ENCODE peak calls at places on chromosomes 13 and 19, in nine cellular contexts. H is stimulated activated naive CD8-positive, alpha-beta T cell treated with anti-CD3 and anti-CD28 coated beads, Interleukin-15, Interleukin-2, amounts not matched to agents 100 U/mL and 50 U/mL, for 24 hours; M is neural crest cell; S is cardiac muscle cell; R is stimulated activated CD4-positive, alpha-beta T cell treated with anti-CD3 and anti-CD28 coated beads, Interleukin-1b, Interleukin-23, amount 100 ng/mL, for 48 hours; W is HTR-8/SVneo; Z is GM04503; J is iris pigment epithelial cell; B is tibial artery. O is an unnamed sample.

GRCh38 chr13:36357692-36358091 is 11.5 kb upstream of the SPART start:
- DNase-seq in H (no peak), M (no peak), S (peak; percentile 59), R (no peak), W (no peak), Z (no peak), J (no peak), B (peak; percentile 68), O (no peak)

GRCh38 chr19:29528946-29529645 is 3.3 kb downstream of the VSTM2B start:
- DNase-seq in H (no peak), M (no peak), S (no peak), R (no peak), W (no peak), Z (no peak), J (no peak), B (no peak), O (no peak)

GRCh38 chr19:6272913-6273600 is 6.7 kb downstream of the MLLT1 start:
- DNase-seq in H (no peak), M (no peak), S (no peak), R (no peak), W (no peak), Z (no peak), J (no peak), B (no peak), O (peak; percentile 17)

GRCh38 chr19:50162988-50163387 is at the start of gene IZUMO2:
- DNase-seq in H (no peak), M (no peak), S (no peak), R (no peak), W (no peak), Z (no peak), J (no peak), B (no peak), O (no peak)

GRCh38 chr19:5049561-5049960 is 80.6 kb downstream of the KDM4B start:
- DNase-seq in H (no peak), M (no peak), S (no peak), R (no peak), W (no peak), Z (no peak), J (no peak), B (no peak), O (no peak)

GRCh38 chr19:4678881-4679379 is 8.8 kb upstream of the MYDGF start:
- DNase-seq in H (peak; percentile 27), M (no peak), S (no peak), R (peak; percentile 33), W (no peak), Z (no peak), J (peak; percentile 31), B (no peak), O (peak; percentile 94)

GRCh38 chr13:40613192-40613818 is 53.1 kb downstream of the FOXO1 start:
- DNase-seq in H (peak; percentile 53), M (no peak), S (no peak), R (peak; percentile 59), W (no peak), Z (no peak), J (no peak), B (no peak), O (peak; percentile 23)

GRCh38 chr13:23608704-23609413 is 38.6 kb downstream of the TNFRSF19 start:
- DNase-seq in H (no peak), M (no peak), S (peak; percentile 33), R (no peak), W (no peak), Z (no peak), J (peak; percentile 37), B (peak; percentile 55), O (no peak)

GRCh38 chr13:96994030-96994848 is at the start of gene OXGR1:
- DNase-seq in H (no peak), M (peak; percentile 12), S (no peak), R (no peak), W (no peak), Z (no peak), J (no peak), B (no peak), O (peak; percentile 40)

GRCh38 chr19:35935911-35936737 is at the start of gene LRFN3:
- DNase-seq in H (peak; percentile 67), M (peak; percentile 66), S (peak; percentile 81), R (peak; percentile 54), W (peak; percentile 74), Z (no peak), J (peak; percentile 75), B (peak; percentile 66), O (peak; percentile 82)

GRCh38 chr19:19871932-19872331 is 6.2 kb downstream of the ZNF253 start:
- DNase-seq in H (no peak), M (no peak), S (no peak), R (peak; percentile 2), W (no peak), Z (no peak), J (no peak), B (no peak), O (no peak)

GRCh38 chr19:33089061-33089460 is 8.1 kb downstream of the GPATCH1 start:
- DNase-seq in H (no peak), M (no peak), S (no peak), R (no peak), W (no peak), Z (no peak), J (no peak), B (no peak), O (no peak)

GRCh38 chr19:15216363-15216762 is 15.6 kb upstream of the NOTCH3 start:
- DNase-seq in H (no peak), M (no peak), S (no peak), R (no peak), W (no peak), Z (no peak), J (no peak), B (no peak), O (no peak)

GRCh38 chr19:13029893-13030292 is 34.6 kb downstream of the NFIX start:
- DNase-seq in H (no peak), M (no peak), S (no peak), R (no peak), W (no peak), Z (no peak), J (no peak), B (no peak), O (no peak)

GRCh38 chr13:51267581-51267980 is 45.4 kb downstream of the FAM124A start:
- DNase-seq in H (no peak), M (no peak), S (no peak), R (no peak), W (no peak), Z (no peak), J (no peak), B (no peak), O (no peak)

GRCh38 chr13:73578251-73578875 is 519.6 kb downstream of the KLF5 start:
- DNase-seq in H (no peak), M (no peak), S (peak; percentile 47), R (no peak), W (no peak), Z (no peak), J (peak; percentile 51), B (no peak), O (no peak)

GRCh38 chr13:40585911-40586471 is 80.5 kb downstream of the FOXO1 start:
- DNase-seq in H (no peak), M (no peak), S (peak; percentile 35), R (no peak), W (no peak), Z (no peak), J (no peak), B (no peak), O (no peak)

GRCh38 chr13:41916173-41916954 is 44.5 kb downstream of the VWA8 start:
- DNase-seq in H (no peak), M (no peak), S (peak; percentile 82), R (no peak), W (peak; percentile 31), Z (no peak), J (peak; percentile 93), B (no peak), O (no peak)

GRCh38 chr13:38685974-38686571 is 804 bp upstream of the FREM2 start:
- DNase-seq in H (no peak), M (no peak), S (peak; percentile 15), R (no peak), W (peak; percentile 1), Z (no peak), J (no peak), B (no peak), O (peak; percentile 52)

GRCh38 chr13:29771247-29771646 is 79.2 kb downstream of the UBL3 start:
- DNase-seq in H (no peak), M (no peak), S (peak; percentile 57), R (no peak), W (no peak), Z (no peak), J (peak; percentile 43), B (no peak), O (no peak)

GRCh38 chr19:17455308-17455707 is 5.4 kb downstream of the NXNL1 start:
- DNase-seq in H (no peak), M (no peak), S (no peak), R (no peak), W (no peak), Z (no peak), J (no peak), B (no peak), O (no peak)

GRCh38 chr19:55259540-55260210 is 858 bp upstream of the PPP6R1 start:
- DNase-seq in H (no peak), M (peak; percentile 23), S (no peak), R (no peak), W (no peak), Z (no peak), J (peak; percentile 16), B (no peak), O (no peak)

GRCh38 chr13:113021811-113022210 is 52.8 kb downstream of the MCF2L start:
- DNase-seq in H (no peak), M (no peak), S (no peak), R (no peak), W (no peak), Z (no peak), J (no peak), B (no peak), O (no peak)

GRCh38 chr19:35431147-35431807 is 16.8 kb upstream of the FFAR2 start:
- DNase-seq in H (no peak), M (no peak), S (peak; percentile 45), R (no peak), W (no peak), Z (no peak), J (no peak), B (no peak), O (no peak)

GRCh38 chr19:1854542-1855039 is 6.3 kb upstream of the REXO1 start:
- DNase-seq in H (no peak), M (no peak), S (no peak), R (no peak), W (no peak), Z (no peak), J (no peak), B (no peak), O (no peak)

GRCh38 chr13:44969858-44970484 is 19.3 kb downstream of the NUFIP1 start:
- DNase-seq in H (no peak), M (no peak), S (peak; percentile 82), R (no peak), W (peak; percentile 31), Z (peak; percentile 22), J (peak; percentile 59), B (no peak), O (peak; percentile 51)

GRCh38 chr19:33954686-33955085 is 158.0 kb downstream of the KCTD15 start:
- DNase-seq in H (no peak), M (no peak), S (no peak), R (no peak), W (no peak), Z (no peak), J (no peak), B (no peak), O (no peak)

O was measured in HEK293T.